ENCODE peak calls at places on chromosomes 2 and 18, in four cellular contexts. One of them, this sample, is unnamed. For H3K4me1, the result is how much of the 10 kb centered on the place peaks cover.

GRCh38 chr2:33104726-33105125 is 158.0 kb downstream of the LTBP1 start:
- DNase-seq in K562: peak
- DNase-seq in neural progenitor cell: no peak
- DNase-seq in tibial artery: no peak
- DNase-seq in this sample: no peak

GRCh38 chr2:219300022-219300421 is 9.2 kb downstream of the PTPRN start:
- DNase-seq in neural progenitor cell: peak
- DNase-seq in K562: no peak
- DNase-seq in tibial artery: no peak
- DNase-seq in this sample: no peak

GRCh38 chr2:111094686-111095085 is 26.0 kb upstream of the BCL2L11 start:
- DNase-seq in tibial artery: no peak
- DNase-seq in neural progenitor cell: no peak
- DNase-seq in K562: no peak
- DNase-seq in this sample: no peak

GRCh38 chr2:73020657-73021370 is 50.7 kb downstream of the SFXN5 start:
- DNase-seq in tibial artery: no peak
- DNase-seq in neural progenitor cell: no peak
- DNase-seq in K562: no peak
- DNase-seq in this sample: no peak

GRCh38 chr2:68206779-68207178 is 45.6 kb downstream of the PPP3R1 start:
- DNase-seq in K562: no peak
- DNase-seq in tibial artery: no peak
- DNase-seq in neural progenitor cell: no peak
- DNase-seq in this sample: no peak

GRCh38 chr2:54954705-54955357 is 95.4 kb downstream of the RTN4 start:
- DNase-seq in K562: no peak
- DNase-seq in neural progenitor cell: no peak
- DNase-seq in tibial artery: no peak
- DNase-seq in this sample: no peak

GRCh38 chr18:23487738-23488625 is 15.3 kb upstream of the RMC1 start:
- DNase-seq in neural progenitor cell: no peak
- DNase-seq in tibial artery: no peak
- DNase-seq in K562: peak
- DNase-seq in this sample: no peak

GRCh38 chr2:117470311-117471095 is 344.0 kb upstream of the DDX18 start:
- DNase-seq in neural progenitor cell: peak
- DNase-seq in tibial artery: no peak
- DNase-seq in K562: peak
- DNase-seq in this sample: peak

GRCh38 chr2:152627010-152627957 is 90.0 kb downstream of the PRPF40A start:
- DNase-seq in K562: peak
- DNase-seq in tibial artery: no peak
- DNase-seq in neural progenitor cell: peak
- DNase-seq in this sample: no peak

GRCh38 chr2:149653831-149654445 is 66.4 kb upstream of the MMADHC start:
- DNase-seq in K562: no peak
- DNase-seq in tibial artery: no peak
- DNase-seq in neural progenitor cell: no peak
- DNase-seq in this sample: peak

GRCh38 chr2:128260239-128261138 is 58.2 kb downstream of the HS6ST1 start:
- DNase-seq in K562: no peak
- DNase-seq in neural progenitor cell: peak
- DNase-seq in tibial artery: peak
- DNase-seq in this sample: peak

GRCh38 chr18:78362198-78362597 is 617.4 kb upstream of the SALL3 start:
- DNase-seq in tibial artery: no peak
- DNase-seq in neural progenitor cell: no peak
- DNase-seq in K562: no peak
- DNase-seq in this sample: no peak
- H3K4me1 ChIP-seq in tibial artery: under half
- H3K4me1 ChIP-seq in neural progenitor cell: under half
- H3K4me1 ChIP-seq in K562: under half
- H3K4me1 ChIP-seq in this sample: under half

DNA sequence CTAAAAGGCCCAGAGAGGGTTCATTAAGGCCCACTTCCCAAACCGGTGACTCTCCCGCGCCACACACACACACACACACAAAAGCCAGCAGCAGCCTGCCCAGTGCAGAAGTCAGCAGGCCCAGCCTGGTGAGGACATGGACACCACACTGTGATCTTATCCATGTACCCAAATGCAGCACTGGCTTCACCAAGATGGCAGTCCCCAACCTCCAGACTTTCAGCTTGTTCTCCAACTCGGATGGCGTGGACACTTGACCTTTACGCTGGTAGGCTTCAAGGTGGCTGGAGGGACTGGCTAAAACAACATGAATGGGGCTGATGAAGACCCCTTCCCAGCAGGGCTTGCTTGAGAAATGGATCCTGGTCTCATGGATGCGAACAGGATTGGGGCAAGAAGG is 50.4 kb downstream of the TNS1 start:
- DNase-seq in neural progenitor cell: no peak
- DNase-seq in K562: no peak
- DNase-seq in tibial artery: peak
- DNase-seq in this sample: no peak
- H3K4me1 ChIP-seq in neural progenitor cell: under half
- H3K4me1 ChIP-seq in K562: under half
- H3K4me1 ChIP-seq in tibial artery: under half
- H3K4me1 ChIP-seq in this sample: under half

GRCh38 chr2:65013776-65014175 is 24.6 kb downstream of the SLC1A4 start:
- DNase-seq in tibial artery: no peak
- DNase-seq in neural progenitor cell: no peak
- DNase-seq in K562: no peak
- DNase-seq in this sample: no peak
- H3K4me1 ChIP-seq in tibial artery: under half
- H3K4me1 ChIP-seq in neural progenitor cell: under half
- H3K4me1 ChIP-seq in K562: under half
- H3K4me1 ChIP-seq in this sample: under half

DNA sequence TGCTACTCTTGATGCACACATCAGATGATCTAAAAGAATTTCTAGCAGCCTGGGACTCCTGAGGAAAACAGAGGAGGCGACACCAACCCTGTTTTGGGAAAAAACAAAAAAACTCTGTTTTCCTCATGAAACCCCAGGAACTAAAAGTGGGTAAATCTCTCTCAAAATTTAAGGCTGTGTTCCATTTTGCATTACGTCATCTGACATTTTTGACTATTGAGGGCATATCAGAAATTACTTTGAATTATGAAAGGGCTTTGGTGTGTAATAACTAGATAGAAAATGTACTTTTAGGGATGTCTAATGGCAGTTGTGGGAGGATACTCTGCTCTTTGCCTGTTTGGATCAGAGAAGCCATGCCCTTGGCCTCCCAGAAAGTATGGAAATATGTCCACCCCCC is 963.0 kb downstream of the CNTNAP5 start:
- DNase-seq in K562: no peak
- DNase-seq in neural progenitor cell: no peak
- DNase-seq in tibial artery: no peak
- DNase-seq in this sample: no peak
- H3K4me1 ChIP-seq in K562: under half
- H3K4me1 ChIP-seq in neural progenitor cell: under half
- H3K4me1 ChIP-seq in tibial artery: under half
- H3K4me1 ChIP-seq in this sample: under half

This sample was measured in endodermal cell.